ENCODE peak calls at places on chromosome 19, in ten cellular contexts. L, Y, W, A, R, F, C, N, T and M are unnamed samples.

GRCh38 chr19:33247441-33247819 is 21.8 kb upstream of the SLC7A10 start:
- DNase-seq in L (no peak), A (no peak), Y (peak), N (no peak), C (no peak), R (no peak), F (no peak), T (no peak), W (peak), M (no peak)

GRCh38 chr19:2283835-2284507 is 2.0 kb upstream of the PEAK3 start:
- DNase-seq in A (no peak), W (no peak), T (no peak), R (no peak), L (no peak), Y (no peak), C (no peak), N (no peak), F (no peak), M (no peak)

GRCh38 chr19:33804021-33804799 is 7.5 kb downstream of the KCTD15 start:
- DNase-seq in A (peak), T (no peak), C (peak), R (peak), W (peak), N (peak), F (no peak), L (no peak), Y (no peak), M (no peak)

GRCh38 chr19:47225746-47226425 is 5.1 kb downstream of the BBC3 start:
- DNase-seq in T (peak), N (peak), W (peak), R (peak), L (peak), A (peak), F (peak), C (peak), Y (peak), M (peak)

GRCh38 chr19:47755065-47755761 is 9.9 kb downstream of the NOP53 start:
- DNase-seq in C (no peak), R (no peak), L (no peak), N (no peak), W (no peak), A (no peak), F (no peak), Y (no peak), T (no peak), M (no peak)

GRCh38 chr19:43425567-43426392 is 11.1 kb downstream of the TEX101 start:
- DNase-seq in R (peak), A (peak), T (no peak), W (no peak), N (peak), Y (no peak), L (no peak), F (peak), C (no peak), M (peak)

GRCh38 chr19:4794971-4795370 is 3.4 kb downstream of the FEM1A start:
- DNase-seq in F (no peak), T (no peak), C (no peak), L (no peak), W (no peak), Y (no peak), N (no peak), A (no peak), R (no peak), M (no peak)

GRCh38 chr19:12856684-12857083 is 18.4 kb downstream of the MAST1 start:
- DNase-seq in L (no peak), T (no peak), Y (no peak), R (no peak), C (no peak), W (no peak), N (no peak), A (no peak), F (no peak), M (no peak)

GRCh38 chr19:10603084-10603872 is 16.2 kb upstream of the AP1M2 start:
- DNase-seq in T (peak), W (peak), N (no peak), R (peak), F (peak), L (peak), C (peak), A (peak), Y (peak), M (no peak)

GRCh38 chr19:19406878-19407639 is 1.6 kb downstream of the GATAD2A start:
- DNase-seq in F (peak), N (peak), R (peak), A (peak), L (peak), C (no peak), T (peak), W (no peak), Y (peak), M (peak)

GRCh38 chr19:35184884-35185283 is 30.3 kb downstream of the FXYD5 start:
- DNase-seq in Y (no peak), F (no peak), A (no peak), T (no peak), C (no peak), N (no peak), L (no peak), R (no peak), W (no peak), M (no peak)

GRCh38 chr19:47158879-47159509 is 28.4 kb downstream of the SAE1 start:
- DNase-seq in F (peak), T (peak), C (no peak), N (no peak), L (no peak), R (no peak), A (no peak), Y (no peak), W (no peak), M (no peak)

GRCh38 chr19:56071151-56071550 is 49.9 kb downstream of the ZNF787 start:
- DNase-seq in L (no peak), F (no peak), C (no peak), N (no peak), Y (no peak), T (no peak), R (no peak), W (no peak), A (no peak), M (peak)

GRCh38 chr19:49506575-49507105 is 5.8 kb upstream of the FCGRT start:
- DNase-seq in F (no peak), L (peak), N (peak), T (peak), R (peak), W (no peak), Y (peak), A (peak), C (no peak), M (peak)

GRCh38 chr19:41159861-41160260 is 33.2 kb upstream of the CYP2S1 start:
- DNase-seq in Y (no peak), F (no peak), N (no peak), T (no peak), C (no peak), W (no peak), A (no peak), R (no peak), L (peak), M (no peak)

GRCh38 chr19:10502524-10503001 is 593 bp downstream of the KEAP1 start:
- DNase-seq in T (peak), Y (peak), N (peak), C (peak), F (peak), W (peak), R (peak), A (peak), L (peak), M (peak)

GRCh38 chr19:38079926-38080380 is 144.1 kb downstream of the DPF1 start:
- DNase-seq in Y (no peak), C (no peak), W (no peak), N (peak), R (peak), A (peak), L (peak), F (peak), T (no peak), M (peak)

GRCh38 chr19:29676586-29676985 is 11.3 kb downstream of the PLEKHF1 start:
- DNase-seq in N (no peak), A (peak), L (no peak), R (no peak), T (no peak), F (peak), W (peak), Y (no peak), C (no peak), M (no peak)

GRCh38 chr19:10764340-10764894 is 46.5 kb downstream of the DNM2 start:
- DNase-seq in A (peak), R (no peak), Y (no peak), F (peak), C (no peak), N (no peak), L (no peak), T (no peak), W (no peak), M (no peak)

GRCh38 chr19:19185853-19186728 is 5.9 kb downstream of the BORCS8 start:
- DNase-seq in N (peak), F (peak), R (peak), W (no peak), Y (no peak), L (peak), C (no peak), T (peak), A (peak), M (peak)

GRCh38 chr19:13748169-13748884 is 16.0 kb upstream of the MRI1 start:
- DNase-seq in N (peak), W (no peak), F (peak), R (peak), C (no peak), T (no peak), A (no peak), L (peak), Y (no peak), M (peak)

GRCh38 chr19:7393934-7394508 is 45.3 kb downstream of the ARHGEF18 start:
- DNase-seq in R (no peak), L (no peak), N (peak), Y (no peak), W (no peak), T (no peak), A (no peak), F (peak), C (no peak), M (no peak)
- H3K4me3 ChIP-seq in R (peak), L (peak), N (peak), Y (peak), W (peak), T (peak), A (peak), F (peak), C (peak), M (peak)

GRCh38 chr19:3389446-3389778 is 23.0 kb downstream of the NFIC start:
- DNase-seq in R (no peak), A (no peak), F (no peak), W (no peak), Y (no peak), L (no peak), C (no peak), N (no peak), T (no peak), M (no peak)
- H3K4me3 ChIP-seq in R (no peak), A (no peak), F (no peak), W (no peak), Y (no peak), L (no peak), C (peak), N (no peak), T (no peak), M (no peak)

GRCh38 chr19:11848200-11848593 is 329 bp upstream of the ZNF439 start:
- DNase-seq in T (no peak), W (no peak), N (no peak), C (no peak), F (no peak), Y (no peak), A (no peak), L (no peak), R (no peak), M (no peak)
- H3K4me3 ChIP-seq in T (peak), W (peak), N (peak), C (peak), F (no peak), Y (peak), A (peak), L (no peak), R (peak), M (peak)

GRCh38 chr19:9289231-9289884 is 20.3 kb downstream of the ZNF699 start:
- DNase-seq in A (no peak), N (no peak), L (no peak), F (no peak), C (no peak), Y (no peak), W (no peak), R (no peak), T (no peak), M (no peak)
- H3K4me3 ChIP-seq in A (no peak), N (no peak), L (no peak), F (no peak), C (no peak), Y (no peak), W (no peak), R (peak), T (no peak), M (no peak)

DNA sequence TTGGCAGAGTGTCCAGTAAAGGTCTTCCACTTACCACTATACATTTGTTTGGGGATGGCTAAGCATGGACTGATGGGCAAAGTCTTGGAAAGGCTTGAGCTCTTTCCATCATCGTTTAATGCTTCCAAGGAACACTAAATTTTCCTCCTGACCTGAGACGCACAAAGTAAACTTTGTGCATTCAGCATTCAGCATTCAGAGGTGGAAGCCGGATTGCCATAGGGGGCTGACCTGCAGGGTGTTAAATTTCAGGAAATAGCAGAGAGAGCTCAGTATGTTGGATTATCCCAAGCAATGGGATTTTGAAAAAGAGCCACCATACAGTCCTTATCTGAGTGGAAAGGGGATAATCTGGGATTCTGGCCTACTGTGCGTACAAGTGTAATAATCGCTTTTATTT is 14.0 kb downstream of the ZNF552 start:
- DNase-seq in F (no peak), W (no peak), R (no peak), N (no peak), A (no peak), T (no peak), L (no peak), Y (no peak), C (no peak), M (no peak)
- H3K4me3 ChIP-seq in F (no peak), W (no peak), R (no peak), N (no peak), A (no peak), T (no peak), L (no peak), Y (no peak), C (no peak), M (no peak)

DNA sequence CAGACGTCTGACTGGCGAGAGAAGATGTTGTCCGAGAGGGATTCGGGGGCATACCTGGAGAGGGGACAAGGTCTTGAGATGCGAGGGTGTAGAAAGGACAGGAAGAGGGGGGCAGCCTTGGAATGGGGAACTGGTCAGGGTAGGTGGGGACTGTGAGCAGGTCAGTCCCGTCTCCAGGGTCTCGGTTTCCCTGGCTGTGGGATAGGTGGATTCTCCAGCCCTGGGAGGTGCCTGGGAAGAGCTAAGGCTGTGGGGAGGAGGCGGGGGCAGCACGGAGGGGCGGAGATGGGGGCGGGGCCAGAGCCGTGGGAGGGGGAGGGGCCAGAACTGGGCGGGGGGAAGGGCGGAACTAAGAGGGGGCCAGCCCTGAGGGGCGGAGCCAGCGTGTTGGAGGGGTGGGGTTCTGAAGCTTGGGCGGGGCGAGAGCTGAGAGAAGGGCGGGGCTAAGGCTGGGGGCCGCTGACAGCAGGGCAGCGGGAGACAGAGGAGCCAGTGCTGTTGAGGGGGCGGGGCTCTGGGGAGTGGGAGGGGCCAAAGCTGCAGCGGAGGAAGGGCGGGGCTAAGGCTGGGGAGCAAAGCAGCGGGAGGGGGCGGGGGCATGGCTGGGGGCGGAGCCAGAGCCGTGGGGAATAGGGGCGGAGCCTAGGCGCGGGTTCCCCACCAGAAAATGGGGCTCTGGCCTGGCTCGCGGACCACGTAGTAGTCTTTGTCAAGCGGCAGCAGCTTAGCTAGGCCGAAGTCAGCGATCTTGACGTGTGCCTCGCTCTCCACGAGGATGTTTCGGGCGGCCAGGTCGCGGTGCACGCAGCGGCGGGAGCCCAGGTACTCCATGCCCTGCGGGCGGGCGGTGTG is 9.5 kb upstream of the INSL3 start:
- DNase-seq in Y (peak), F (peak), W (no peak), A (peak), T (peak), R (peak), C (no peak), L (peak), N (peak), M (no peak)
- H3K4me3 ChIP-seq in Y (peak), F (peak), W (peak), A (peak), T (no peak), R (no peak), C (peak), L (peak), N (peak), M (no peak)

GRCh38 chr19:46015080-46015960 is 7.5 kb downstream of the PGLYRP1 start:
- DNase-seq in F (peak), W (peak), L (peak), A (peak), Y (peak), T (peak), C (no peak), N (peak), R (peak), M (no peak)
- H3K4me3 ChIP-seq in F (peak), W (peak), L (peak), A (peak), Y (peak), T (peak), C (peak), N (no peak), R (no peak), M (no peak)

GRCh38 chr19:54162884-54163283 is 3.4 kb upstream of the LENG1 start:
- DNase-seq in T (no peak), F (peak), N (no peak), W (no peak), C (no peak), Y (no peak), L (no peak), A (no peak), R (no peak), M (no peak)
- H3K4me3 ChIP-seq in T (peak), F (peak), N (peak), W (peak), C (peak), Y (peak), L (no peak), A (no peak), R (peak), M (peak)